ENCODE peak calls at places on chromosome 9, in four cellular contexts. L, Z, E and S are unnamed samples. For H3K9me3, the result is how much of the 10 kb centered on the place peaks cover.

GRCh38 chr9:68709291-68709970 is 4.4 kb downstream of the PIP5K1B start:
- DNase-seq in L (no peak), Z (no peak), E (peak), S (no peak)

GRCh38 chr9:27033815-27034403 is 28.4 kb upstream of the LRRC19 start:
- DNase-seq in L (peak), Z (peak), E (peak), S (no peak)

GRCh38 chr9:12783767-12784460 is 9.1 kb downstream of the LURAP1L start:
- DNase-seq in L (no peak), Z (no peak), E (no peak), S (no peak)

GRCh38 chr9:28464817-28465216 is 891.5 kb upstream of the C9orf72 start:
- DNase-seq in L (no peak), Z (no peak), E (no peak), S (no peak)

GRCh38 chr9:95089916-95090791 is 227.4 kb downstream of the FANCC start:
- DNase-seq in L (no peak), Z (peak), E (no peak), S (peak)

GRCh38 chr9:134322781-134323241 is 3.4 kb upstream of the RXRA start:
- DNase-seq in L (no peak), Z (no peak), E (no peak), S (no peak)

GRCh38 chr9:136526625-136527066 is 19.2 kb downstream of the NOTCH1 start:
- DNase-seq in L (no peak), Z (no peak), E (peak), S (no peak)

GRCh38 chr9:95419444-95419843 is 97.3 kb downstream of the PTCH1 start:
- DNase-seq in L (no peak), Z (no peak), E (no peak), S (no peak)

DNA sequence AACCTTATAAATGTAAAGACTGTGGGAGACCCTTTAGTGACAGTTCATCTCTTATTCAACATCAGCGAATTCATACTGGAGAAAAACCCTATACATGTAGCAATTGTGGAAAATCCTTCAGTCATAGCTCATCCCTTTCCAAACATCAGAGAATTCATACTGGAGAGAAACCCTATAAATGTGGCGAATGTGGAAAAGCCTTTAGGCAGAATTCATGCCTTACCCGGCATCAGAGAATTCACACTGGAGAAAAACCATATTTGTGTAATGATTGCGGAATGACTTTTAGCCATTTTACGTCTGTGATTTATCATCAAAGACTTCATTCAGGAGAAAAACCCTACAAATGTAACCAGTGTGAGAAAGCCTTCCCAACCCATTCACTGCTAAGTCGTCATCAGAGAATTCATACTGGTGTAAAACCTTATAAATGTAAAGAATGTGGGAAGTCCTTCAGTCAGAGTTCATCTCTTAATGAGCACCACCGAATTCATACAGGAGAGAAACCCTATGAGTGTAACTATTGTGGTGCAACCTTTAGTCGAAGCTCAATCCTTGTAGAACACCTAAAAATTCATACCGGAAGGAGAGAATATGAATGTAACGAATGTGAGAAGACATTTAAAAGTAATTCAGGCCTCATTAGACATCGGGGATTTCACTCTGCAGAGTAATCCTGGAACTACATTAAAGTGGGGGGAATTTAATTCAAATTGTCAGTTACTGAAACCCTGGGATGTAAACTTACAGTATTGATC is 17.7 kb downstream of the ZNF483 start:
- DNase-seq in L (no peak), Z (no peak), E (no peak), S (no peak)
- H3K9me3 ChIP-seq in L (under half), Z (under half), E (under half), S (half or more)

GRCh38 chr9:138115506-138115905 is 237.9 kb downstream of the CACNA1B start:
- DNase-seq in L (no peak), Z (no peak), E (no peak), S (no peak)
- H3K9me3 ChIP-seq in L (under half), Z (under half), E (under half), S (under half)

GRCh38 chr9:10000669-10001068 is 612.1 kb downstream of the PTPRD start:
- DNase-seq in L (no peak), Z (no peak), E (no peak), S (no peak)

GRCh38 chr9:10005206-10005605 is 607.6 kb downstream of the PTPRD start:
- DNase-seq in L (no peak), Z (no peak), E (no peak), S (no peak)

GRCh38 chr9:10007356-10007755 is 605.4 kb downstream of the PTPRD start:
- DNase-seq in L (no peak), Z (no peak), E (no peak), S (no peak)

GRCh38 chr9:9998491-9999287 is 614.1 kb downstream of the PTPRD start:
- DNase-seq in L (no peak), Z (no peak), E (no peak), S (no peak)

GRCh38 chr9:10003047-10003446 is 609.8 kb downstream of the PTPRD start:
- DNase-seq in L (no peak), Z (no peak), E (no peak), S (no peak)
- H3K9me3 ChIP-seq in L (under half), Z (under half), E (under half), S (under half)

GRCh38 chr9:87422999-87423398 is 74.7 kb upstream of the DAPK1 start:
- DNase-seq in L (peak), Z (no peak), E (no peak), S (no peak)

GRCh38 chr9:87425202-87425601 is 72.5 kb upstream of the DAPK1 start:
- DNase-seq in L (no peak), Z (no peak), E (no peak), S (no peak)

GRCh38 chr9:87421734-87422133 is 75.9 kb upstream of the DAPK1 start:
- DNase-seq in L (no peak), Z (no peak), E (no peak), S (no peak)

DNA sequence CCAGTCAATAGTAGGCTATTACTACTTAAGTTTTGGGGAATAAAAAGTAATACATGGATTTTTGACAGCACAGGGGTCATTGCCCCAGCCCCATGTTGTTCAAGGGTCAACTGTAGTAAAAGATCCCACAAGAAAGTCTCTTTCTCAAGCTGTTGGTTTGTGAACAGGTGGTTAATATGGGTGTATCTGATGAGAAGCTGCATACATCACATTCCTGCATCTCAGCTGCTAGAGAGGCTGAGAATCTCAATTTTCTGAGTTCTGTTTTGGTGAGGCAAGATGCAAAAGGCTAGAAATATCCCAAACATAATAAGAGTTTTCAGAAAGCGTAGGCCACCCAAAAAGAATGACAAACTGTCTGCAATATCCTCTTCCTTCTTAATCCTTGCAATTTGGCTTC is 76.8 kb upstream of the DAPK1 start:
- DNase-seq in L (no peak), Z (no peak), E (no peak), S (no peak)
- H3K9me3 ChIP-seq in L (under half), Z (under half), E (under half), S (under half)

DNA sequence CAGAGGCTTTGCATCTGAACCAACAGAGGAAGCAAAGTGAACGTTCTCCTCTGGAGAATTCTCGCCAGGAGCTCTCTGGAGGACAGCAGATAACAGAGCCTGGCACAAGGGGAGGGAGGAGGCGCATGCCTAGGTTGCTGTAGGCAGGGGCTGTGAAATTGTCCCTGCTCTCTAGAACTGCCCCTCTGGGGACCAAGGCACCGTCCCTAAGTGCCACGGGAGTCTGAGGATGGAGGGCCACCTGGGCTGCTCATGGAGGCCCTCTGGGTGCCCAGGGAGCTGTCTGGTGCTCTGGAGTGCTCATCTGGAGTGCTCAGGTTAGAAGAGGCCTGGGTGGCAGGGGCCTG is 77.6 kb downstream of the CACNA1B start:
- DNase-seq in L (no peak), Z (no peak), E (no peak), S (no peak)
- H3K9me3 ChIP-seq in L (under half), Z (under half), E (under half), S (under half)